ENCODE peak calls at places on chromosome 15, in five cellular contexts. One of them, this sample, is unnamed.
A peak's percentile ranks its signal among the peaks of the same experiment; 100 is the strongest.

GRCh38 chr15:58472221-58472620 is 40.4 kb downstream of the LIPC start:
- DNase-seq in upper lobe of right lung: no peak
- DNase-seq in heart right ventricle: no peak
- DNase-seq in pancreas: no peak
- DNase-seq in uterus: no peak
- DNase-seq in this sample: no peak

GRCh38 chr15:78182336-78182700 is 33.2 kb downstream of the IDH3A start:
- DNase-seq in heart right ventricle: no peak
- DNase-seq in upper lobe of right lung: no peak
- DNase-seq in uterus: no peak
- DNase-seq in pancreas: no peak
- DNase-seq in this sample: no peak

GRCh38 chr15:73765778-73766177 is 12.6 kb upstream of the INSYN1 start:
- DNase-seq in upper lobe of right lung: no peak
- DNase-seq in heart right ventricle: no peak
- DNase-seq in uterus: no peak
- DNase-seq in pancreas: no peak
- DNase-seq in this sample: no peak

GRCh38 chr15:66785637-66786036 is 83.6 kb downstream of the SMAD6 start:
- DNase-seq in uterus: no peak
- DNase-seq in heart right ventricle: no peak
- DNase-seq in pancreas: no peak
- DNase-seq in upper lobe of right lung: no peak
- DNase-seq in this sample: no peak

GRCh38 chr15:71278989-71279756 is 163.9 kb downstream of the THSD4 start:
- DNase-seq in pancreas: peak; percentile 55
- DNase-seq in heart right ventricle: no peak
- DNase-seq in uterus: peak; percentile 79
- DNase-seq in upper lobe of right lung: no peak
- DNase-seq in this sample: no peak

GRCh38 chr15:49855917-49856637 is 235.2 kb downstream of the DTWD1 start:
- DNase-seq in pancreas: no peak
- DNase-seq in heart right ventricle: no peak
- DNase-seq in uterus: peak; percentile 52
- DNase-seq in upper lobe of right lung: no peak
- DNase-seq in this sample: no peak

GRCh38 chr15:97061392-97061791 is 730.9 kb downstream of the NR2F2 start:
- DNase-seq in pancreas: no peak
- DNase-seq in heart right ventricle: no peak
- DNase-seq in uterus: no peak
- DNase-seq in upper lobe of right lung: no peak
- DNase-seq in this sample: no peak

GRCh38 chr15:67105065-67105951 is 39.9 kb downstream of the SMAD3 start:
- DNase-seq in pancreas: peak; percentile 69
- DNase-seq in uterus: peak; percentile 69
- DNase-seq in heart right ventricle: no peak
- DNase-seq in upper lobe of right lung: no peak
- DNase-seq in this sample: peak; percentile 66

GRCh38 chr15:52806284-52806655 is 16.1 kb upstream of the ONECUT1 start:
- DNase-seq in uterus: no peak
- DNase-seq in pancreas: no peak
- DNase-seq in upper lobe of right lung: no peak
- DNase-seq in heart right ventricle: no peak
- DNase-seq in this sample: no peak

GRCh38 chr15:52803543-52804306 is 13.6 kb upstream of the ONECUT1 start:
- DNase-seq in pancreas: peak; percentile 54
- DNase-seq in uterus: no peak
- DNase-seq in heart right ventricle: no peak
- DNase-seq in upper lobe of right lung: no peak
- DNase-seq in this sample: no peak

GRCh38 chr15:52804526-52805081 is 14.5 kb upstream of the ONECUT1 start:
- DNase-seq in heart right ventricle: no peak
- DNase-seq in pancreas: no peak
- DNase-seq in upper lobe of right lung: no peak
- DNase-seq in uterus: no peak
- DNase-seq in this sample: no peak

GRCh38 chr15:52808441-52808840 is 18.3 kb upstream of the ONECUT1 start:
- DNase-seq in uterus: no peak
- DNase-seq in pancreas: no peak
- DNase-seq in heart right ventricle: no peak
- DNase-seq in upper lobe of right lung: no peak
- DNase-seq in this sample: no peak

DNA sequence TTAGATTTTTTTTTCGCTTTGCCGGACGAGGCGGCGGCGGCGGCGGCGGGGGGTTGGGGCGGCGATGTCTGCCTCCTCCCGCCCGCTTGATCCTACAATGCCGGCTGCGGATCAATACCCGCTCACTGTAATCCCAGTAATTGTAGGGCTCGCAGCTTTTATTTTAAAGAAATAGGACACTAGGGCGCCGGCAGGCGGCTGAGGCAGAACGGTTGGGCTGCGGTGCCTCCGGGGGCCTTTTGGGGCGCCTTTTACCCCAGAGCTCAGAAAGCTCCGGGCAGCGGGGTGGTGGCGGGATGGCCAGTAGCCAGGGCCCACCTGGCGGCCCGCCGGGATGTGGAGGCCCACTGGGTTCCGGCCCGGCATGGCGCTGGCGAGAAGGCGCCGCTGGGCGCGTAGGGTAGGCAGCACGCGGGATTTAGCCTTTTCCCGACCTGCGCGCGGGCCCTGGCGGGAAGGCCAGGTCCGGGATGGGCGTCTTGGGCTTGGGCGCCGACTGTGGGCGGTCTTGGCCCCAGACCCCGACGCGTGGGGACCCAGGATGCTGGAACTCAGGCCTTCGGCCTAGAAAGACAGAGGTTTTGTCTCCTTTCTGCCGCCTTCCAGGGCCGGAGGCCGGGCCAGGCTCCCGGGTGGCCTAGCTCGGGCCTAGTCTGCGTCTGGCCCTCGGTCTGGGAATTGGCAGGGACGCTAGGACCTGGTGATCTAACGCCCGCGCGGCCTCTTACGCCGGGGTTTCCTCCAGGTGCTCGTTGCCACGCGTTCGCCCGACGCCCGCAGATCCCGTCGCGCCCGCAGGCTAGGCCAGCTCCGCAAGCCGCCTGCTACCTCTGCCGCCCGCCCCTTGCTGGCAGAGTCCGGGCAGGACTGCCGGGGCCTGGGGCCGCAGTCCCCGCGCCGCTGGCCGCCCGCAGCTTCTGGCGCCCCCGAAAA is 15.5 kb upstream of the ONECUT1 start:
- DNase-seq in pancreas: no peak
- DNase-seq in uterus: no peak
- DNase-seq in heart right ventricle: no peak
- DNase-seq in upper lobe of right lung: peak; percentile 64
- DNase-seq in this sample: peak; percentile 74
- H3K4me3 ChIP-seq in pancreas: no peak overlapping the region
- H3K4me3 ChIP-seq in uterus: peak overlapping the region; percentile 16
- H3K4me3 ChIP-seq in heart right ventricle: peak overlapping the region; percentile 47
- H3K4me3 ChIP-seq in upper lobe of right lung: peak overlapping the region; percentile 35
- H3K4me3 ChIP-seq in this sample: peak overlapping the region; percentile 35

GRCh38 chr15:85704720-85705119 is 90.0 kb downstream of the KLHL25 start:
- DNase-seq in uterus: peak; percentile 76
- DNase-seq in heart right ventricle: peak; percentile 45
- DNase-seq in upper lobe of right lung: no peak
- DNase-seq in pancreas: no peak
- DNase-seq in this sample: no peak
- H3K27ac ChIP-seq in uterus: peak overlapping the region; percentile 98
- H3K27ac ChIP-seq in heart right ventricle: peak overlapping the region; percentile 87
- H3K27ac ChIP-seq in upper lobe of right lung: peak overlapping the region; percentile 73
- H3K27ac ChIP-seq in pancreas: peak overlapping the region; percentile 89
- H3K27ac ChIP-seq in this sample: peak overlapping the region; percentile 88

GRCh38 chr15:47727676-47728075 is 10.4 kb downstream of the SEMA6D start:
- DNase-seq in pancreas: no peak
- DNase-seq in uterus: no peak
- DNase-seq in upper lobe of right lung: no peak
- DNase-seq in heart right ventricle: no peak
- DNase-seq in this sample: no peak

GRCh38 chr15:47728886-47729285 is 11.6 kb downstream of the SEMA6D start:
- DNase-seq in uterus: no peak
- DNase-seq in heart right ventricle: no peak
- DNase-seq in upper lobe of right lung: no peak
- DNase-seq in pancreas: no peak
- DNase-seq in this sample: no peak

GRCh38 chr15:47727137-47727536 is 9.8 kb downstream of the SEMA6D start:
- DNase-seq in heart right ventricle: no peak
- DNase-seq in upper lobe of right lung: no peak
- DNase-seq in uterus: no peak
- DNase-seq in pancreas: no peak
- DNase-seq in this sample: no peak

GRCh38 chr15:47725924-47726323 is 8.6 kb downstream of the SEMA6D start:
- DNase-seq in heart right ventricle: peak; percentile 72
- DNase-seq in uterus: no peak
- DNase-seq in upper lobe of right lung: no peak
- DNase-seq in pancreas: no peak
- DNase-seq in this sample: no peak

GRCh38 chr15:47726399-47726823 is 9.1 kb downstream of the SEMA6D start:
- DNase-seq in heart right ventricle: no peak
- DNase-seq in upper lobe of right lung: no peak
- DNase-seq in pancreas: no peak
- DNase-seq in uterus: no peak
- DNase-seq in this sample: no peak
- H3K4me3 ChIP-seq in heart right ventricle: no peak overlapping the region
- H3K4me3 ChIP-seq in upper lobe of right lung: no peak overlapping the region
- H3K4me3 ChIP-seq in pancreas: no peak overlapping the region
- H3K4me3 ChIP-seq in uterus: no peak overlapping the region
- H3K4me3 ChIP-seq in this sample: no peak overlapping the region

GRCh38 chr15:32885711-32886110 is 167.9 kb downstream of the GREM1 start:
- DNase-seq in upper lobe of right lung: no peak
- DNase-seq in pancreas: no peak
- DNase-seq in uterus: no peak
- DNase-seq in heart right ventricle: no peak
- DNase-seq in this sample: no peak

GRCh38 chr15:32887090-32887489 is 169.3 kb downstream of the GREM1 start:
- DNase-seq in pancreas: no peak
- DNase-seq in heart right ventricle: no peak
- DNase-seq in uterus: no peak
- DNase-seq in upper lobe of right lung: no peak
- DNase-seq in this sample: no peak

GRCh38 chr15:32881528-32881927 is 163.7 kb downstream of the GREM1 start:
- DNase-seq in uterus: no peak
- DNase-seq in upper lobe of right lung: no peak
- DNase-seq in heart right ventricle: no peak
- DNase-seq in pancreas: no peak
- DNase-seq in this sample: no peak

GRCh38 chr15:32886441-32886840 is 168.6 kb downstream of the GREM1 start:
- DNase-seq in heart right ventricle: no peak
- DNase-seq in uterus: no peak
- DNase-seq in pancreas: no peak
- DNase-seq in upper lobe of right lung: no peak
- DNase-seq in this sample: no peak

DNA sequence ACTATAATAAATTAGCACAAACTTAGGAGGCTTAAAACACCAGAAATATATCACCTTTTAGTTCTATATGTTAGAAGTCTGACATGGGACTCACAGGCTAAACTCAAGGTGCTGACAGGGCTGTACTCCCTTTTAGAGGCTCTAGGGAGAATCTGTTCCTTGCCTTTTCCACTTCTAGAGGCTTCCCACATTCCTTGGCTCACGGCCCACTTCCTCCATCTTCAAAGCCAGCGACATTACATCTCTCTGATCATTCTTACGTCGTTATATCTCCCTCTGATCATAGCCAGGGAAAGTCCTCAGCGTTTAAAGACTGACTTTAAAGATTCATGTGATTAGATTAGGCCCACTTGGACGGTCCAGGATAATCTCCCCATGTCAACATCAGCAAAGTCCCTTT is 166.3 kb downstream of the GREM1 start:
- DNase-seq in upper lobe of right lung: no peak
- DNase-seq in heart right ventricle: no peak
- DNase-seq in pancreas: no peak
- DNase-seq in uterus: no peak
- DNase-seq in this sample: no peak
- H3K27ac ChIP-seq in upper lobe of right lung: no peak overlapping the region
- H3K27ac ChIP-seq in heart right ventricle: no peak overlapping the region
- H3K27ac ChIP-seq in pancreas: no peak overlapping the region
- H3K27ac ChIP-seq in uterus: peak overlapping the region; percentile 18
- H3K27ac ChIP-seq in this sample: no peak overlapping the region

DNA sequence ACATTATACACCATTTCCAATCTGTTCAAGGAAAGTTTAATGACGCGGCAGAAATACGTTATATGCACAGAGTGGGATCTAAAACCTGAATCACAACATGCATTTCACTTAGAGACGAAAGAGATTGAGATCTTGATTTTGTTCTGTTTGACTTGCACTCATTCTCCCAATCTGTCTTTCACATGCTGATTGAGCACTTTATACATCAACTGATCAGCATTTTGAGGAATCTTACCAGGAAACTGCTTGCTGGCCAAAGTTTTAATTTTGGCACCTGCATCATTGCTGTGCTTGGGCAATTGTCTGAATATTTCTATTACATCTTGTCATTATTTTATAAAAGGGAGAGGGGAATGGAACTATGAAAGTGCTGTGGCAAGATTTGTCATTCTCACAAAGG is 47.7 kb upstream of the ATP10A start:
- DNase-seq in uterus: no peak
- DNase-seq in heart right ventricle: no peak
- DNase-seq in upper lobe of right lung: no peak
- DNase-seq in pancreas: no peak
- DNase-seq in this sample: no peak
- H3K4me3 ChIP-seq in uterus: no peak overlapping the region
- H3K4me3 ChIP-seq in heart right ventricle: no peak overlapping the region
- H3K4me3 ChIP-seq in upper lobe of right lung: no peak overlapping the region
- H3K4me3 ChIP-seq in pancreas: no peak overlapping the region
- H3K4me3 ChIP-seq in this sample: no peak overlapping the region

GRCh38 chr15:41935566-41936020 is 36.8 kb downstream of the EHD4 start:
- DNase-seq in upper lobe of right lung: no peak
- DNase-seq in pancreas: no peak
- DNase-seq in heart right ventricle: no peak
- DNase-seq in uterus: no peak
- DNase-seq in this sample: no peak
- H3K27ac ChIP-seq in upper lobe of right lung: peak overlapping the region; percentile 70
- H3K27ac ChIP-seq in pancreas: no peak overlapping the region
- H3K27ac ChIP-seq in heart right ventricle: peak overlapping the region; percentile 89
- H3K27ac ChIP-seq in uterus: peak overlapping the region; percentile 53
- H3K27ac ChIP-seq in this sample: peak overlapping the region; percentile 85

DNA sequence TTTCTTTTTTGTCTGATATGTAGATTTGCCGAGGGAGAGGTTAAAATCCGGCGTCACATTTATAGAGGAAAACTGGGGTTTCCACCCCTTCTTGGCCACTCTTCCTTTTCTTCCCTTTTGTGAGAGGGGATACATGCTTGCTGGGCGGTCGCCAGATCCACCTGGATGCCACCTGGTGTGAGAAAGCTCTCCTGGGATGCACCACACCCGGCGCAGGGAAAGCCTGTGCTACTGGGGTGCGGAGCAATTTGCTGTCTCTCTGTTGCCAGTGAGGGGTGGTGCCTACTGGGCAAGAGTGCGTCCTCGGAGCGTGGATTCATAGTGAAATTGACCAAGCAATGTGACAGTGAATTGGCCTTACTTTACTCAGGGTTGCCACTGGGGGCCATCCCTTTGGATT is 2.5 kb upstream of the RGMA start:
- DNase-seq in uterus: no peak
- DNase-seq in heart right ventricle: no peak
- DNase-seq in upper lobe of right lung: no peak
- DNase-seq in pancreas: no peak
- DNase-seq in this sample: no peak
- H3K4me3 ChIP-seq in uterus: no peak overlapping the region
- H3K4me3 ChIP-seq in heart right ventricle: no peak overlapping the region
- H3K4me3 ChIP-seq in upper lobe of right lung: no peak overlapping the region
- H3K4me3 ChIP-seq in pancreas: no peak overlapping the region
- H3K4me3 ChIP-seq in this sample: no peak overlapping the region

This sample was measured in spleen.